ENCODE peak calls at places on chromosome 11, in four cellular contexts. One of them, this sample, is unnamed.

GRCh38 chr11:26286472-26287066 is 45.4 kb upstream of the ANO3 start:
- DNase-seq in HepG2: peak; percentile 2
- DNase-seq in GM12878: no peak
- DNase-seq in K562: no peak
- DNase-seq in this sample: peak; percentile 38

GRCh38 chr11:80146231-80146630 is 705.4 kb upstream of the TENM4 start:
- DNase-seq in HepG2: no peak
- DNase-seq in GM12878: no peak
- DNase-seq in K562: no peak
- DNase-seq in this sample: no peak

GRCh38 chr11:16191852-16192240 is 164.5 kb downstream of the SOX6 start:
- DNase-seq in HepG2: no peak
- DNase-seq in GM12878: no peak
- DNase-seq in K562: no peak
- DNase-seq in this sample: no peak

GRCh38 chr11:71582309-71582895 is at the start of gene KRTAP5-11:
- DNase-seq in HepG2: no peak
- DNase-seq in GM12878: no peak
- DNase-seq in K562: no peak
- DNase-seq in this sample: no peak

GRCh38 chr11:116871248-116871647 is 33.8 kb upstream of the APOA1 start:
- DNase-seq in HepG2: no peak
- DNase-seq in GM12878: no peak
- DNase-seq in K562: no peak
- DNase-seq in this sample: no peak

GRCh38 chr11:71979094-71979493 is 19.6 kb upstream of the IL18BP start:
- DNase-seq in HepG2: no peak
- DNase-seq in GM12878: no peak
- DNase-seq in K562: no peak
- DNase-seq in this sample: no peak

GRCh38 chr11:108872781-108873291 is 208.0 kb downstream of the DDX10 start:
- DNase-seq in HepG2: no peak
- DNase-seq in GM12878: no peak
- DNase-seq in K562: no peak
- DNase-seq in this sample: no peak

GRCh38 chr11:44264126-44264749 is 45.7 kb downstream of the ALX4 start:
- DNase-seq in HepG2: no peak
- DNase-seq in GM12878: no peak
- DNase-seq in K562: peak; percentile 27
- DNase-seq in this sample: no peak

GRCh38 chr11:18720086-18720810 is 5.7 kb downstream of the IGSF22 start:
- DNase-seq in HepG2: no peak
- DNase-seq in GM12878: no peak
- DNase-seq in K562: no peak
- DNase-seq in this sample: no peak

GRCh38 chr11:130145975-130146776 is 13.4 kb upstream of the ST14 start:
- DNase-seq in HepG2: peak; percentile 65
- DNase-seq in GM12878: no peak
- DNase-seq in K562: no peak
- DNase-seq in this sample: no peak

GRCh38 chr11:978073-978720 is 52.5 kb downstream of the AP2A2 start:
- DNase-seq in HepG2: no peak
- DNase-seq in GM12878: no peak
- DNase-seq in K562: no peak
- DNase-seq in this sample: no peak

GRCh38 chr11:20156280-20156875 is 3.9 kb downstream of the DBX1 start:
- DNase-seq in HepG2: no peak
- DNase-seq in GM12878: no peak
- DNase-seq in K562: peak; percentile 19
- DNase-seq in this sample: no peak

GRCh38 chr11:43521471-43521870 is 159.1 kb upstream of the HSD17B12 start:
- DNase-seq in HepG2: no peak
- DNase-seq in GM12878: no peak
- DNase-seq in K562: no peak
- DNase-seq in this sample: no peak

GRCh38 chr11:66373261-66373660 is 1.7 kb upstream of the SLC29A2 start:
- DNase-seq in HepG2: no peak
- DNase-seq in GM12878: no peak
- DNase-seq in K562: no peak
- DNase-seq in this sample: peak; percentile 4

GRCh38 chr11:116535954-116536353 is 236.8 kb downstream of the BUD13 start:
- DNase-seq in HepG2: no peak
- DNase-seq in GM12878: no peak
- DNase-seq in K562: no peak
- DNase-seq in this sample: no peak

GRCh38 chr11:69535928-69536327 is 54.5 kb downstream of the LINC01488 start:
- DNase-seq in HepG2: no peak
- DNase-seq in GM12878: no peak
- DNase-seq in K562: no peak
- DNase-seq in this sample: no peak

GRCh38 chr11:27599217-27599616 is 92.6 kb upstream of the LIN7C start:
- DNase-seq in HepG2: no peak
- DNase-seq in GM12878: no peak
- DNase-seq in K562: no peak
- DNase-seq in this sample: no peak

GRCh38 chr11:116499396-116500001 is 273.3 kb downstream of the BUD13 start:
- DNase-seq in HepG2: peak; percentile 78
- DNase-seq in GM12878: no peak
- DNase-seq in K562: peak; percentile 72
- DNase-seq in this sample: peak; percentile 83

GRCh38 chr11:1153951-1154487 is 3.7 kb upstream of the MUC5AC start:
- DNase-seq in HepG2: peak; percentile 61
- DNase-seq in GM12878: no peak
- DNase-seq in K562: peak; percentile 55
- DNase-seq in this sample: no peak

GRCh38 chr11:89456681-89457080 is 34.5 kb downstream of the NOX4 start:
- DNase-seq in HepG2: no peak
- DNase-seq in GM12878: no peak
- DNase-seq in K562: no peak
- DNase-seq in this sample: no peak

GRCh38 chr11:91394718-91395414 is 829.8 kb upstream of the FAT3 start:
- DNase-seq in HepG2: peak; percentile 65
- DNase-seq in GM12878: no peak
- DNase-seq in K562: no peak
- DNase-seq in this sample: no peak

GRCh38 chr11:100981196-100981824 is 148.3 kb downstream of the PGR start:
- DNase-seq in HepG2: no peak
- DNase-seq in GM12878: no peak
- DNase-seq in K562: no peak
- DNase-seq in this sample: no peak

GRCh38 chr11:27910186-27910941 is 197.6 kb downstream of the KIF18A start:
- DNase-seq in HepG2: no peak
- DNase-seq in GM12878: no peak
- DNase-seq in K562: no peak
- DNase-seq in this sample: no peak

GRCh38 chr11:129785383-129786111 is 30.1 kb upstream of the TMEM45B start:
- DNase-seq in HepG2: peak; percentile 41
- DNase-seq in GM12878: no peak
- DNase-seq in K562: no peak
- DNase-seq in this sample: peak; percentile 13

GRCh38 chr11:64219354-64219684 is 6.7 kb downstream of the TRPT1 start:
- DNase-seq in HepG2: no peak
- DNase-seq in GM12878: no peak
- DNase-seq in K562: no peak
- DNase-seq in this sample: no peak

GRCh38 chr11:130520231-130520630 is 71.8 kb downstream of the ADAMTS15 start:
- DNase-seq in HepG2: no peak
- DNase-seq in GM12878: no peak
- DNase-seq in K562: no peak
- DNase-seq in this sample: no peak

GRCh38 chr11:48006301-48006992 is 26.1 kb downstream of the PTPRJ start:
- DNase-seq in HepG2: no peak
- DNase-seq in GM12878: peak; percentile 73
- DNase-seq in K562: peak; percentile 64
- DNase-seq in this sample: no peak

GRCh38 chr11:131198646-131199285 is 171.6 kb upstream of the NTM start:
- DNase-seq in HepG2: no peak
- DNase-seq in GM12878: no peak
- DNase-seq in K562: no peak
- DNase-seq in this sample: no peak

GRCh38 chr11:120079750-120080610 is 57.9 kb downstream of the TRIM29 start:
- DNase-seq in HepG2: peak; percentile 34
- DNase-seq in GM12878: no peak
- DNase-seq in K562: peak; percentile 50
- DNase-seq in this sample: peak; percentile 41

GRCh38 chr11:59225017-59225416 is 12.3 kb upstream of the MPEG1 start:
- DNase-seq in HepG2: no peak
- DNase-seq in GM12878: no peak
- DNase-seq in K562: no peak
- DNase-seq in this sample: no peak

GRCh38 chr11:763073-763463 is 14.2 kb downstream of the GATD1 start:
- DNase-seq in HepG2: no peak
- DNase-seq in GM12878: no peak
- DNase-seq in K562: peak; percentile 73
- DNase-seq in this sample: no peak

GRCh38 chr11:12274056-12274455 is 103.3 kb upstream of the PARVA start:
- DNase-seq in HepG2: no peak
- DNase-seq in GM12878: no peak
- DNase-seq in K562: no peak
- DNase-seq in this sample: no peak

GRCh38 chr11:1228921-1229451 is 6.1 kb downstream of the MUC5B start:
- DNase-seq in HepG2: no peak
- DNase-seq in GM12878: no peak
- DNase-seq in K562: peak; percentile 8
- DNase-seq in this sample: no peak

GRCh38 chr11:130582994-130583393 is 134.5 kb downstream of the ADAMTS15 start:
- DNase-seq in HepG2: no peak
- DNase-seq in GM12878: no peak
- DNase-seq in K562: no peak
- DNase-seq in this sample: no peak

GRCh38 chr11:111081021-111081511 is 164.5 kb upstream of the POU2AF2 start:
- DNase-seq in HepG2: no peak
- DNase-seq in GM12878: no peak
- DNase-seq in K562: no peak
- DNase-seq in this sample: no peak

GRCh38 chr11:106880121-106880520 is 138.2 kb downstream of the GUCY1A2 start:
- DNase-seq in HepG2: no peak
- DNase-seq in GM12878: no peak
- DNase-seq in K562: no peak
- DNase-seq in this sample: no peak

DNA sequence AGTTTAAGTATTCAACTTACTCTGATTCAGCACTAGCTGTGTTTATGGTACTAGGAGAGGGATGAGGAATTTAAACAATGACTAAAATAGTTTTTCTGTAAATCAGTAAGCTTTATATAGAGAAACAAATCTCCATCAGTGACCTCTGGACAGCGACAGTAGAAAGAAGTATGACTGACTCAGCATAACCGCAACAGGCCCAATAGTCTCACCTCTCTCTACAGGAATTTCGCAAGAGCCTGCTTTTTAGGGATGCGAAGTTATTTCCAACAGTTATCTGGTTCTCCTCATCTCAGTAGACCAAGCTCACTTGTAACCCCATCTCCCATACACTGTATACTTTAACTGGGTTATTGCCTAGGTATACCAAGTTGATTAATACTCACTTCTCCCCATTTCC is 770.5 kb upstream of the CCDC90B start:
- DNase-seq in HepG2: no peak
- DNase-seq in GM12878: no peak
- DNase-seq in K562: no peak
- DNase-seq in this sample: no peak
- TF ChIP-seq BHLHE40 in HepG2: no peak
- TF ChIP-seq BHLHE40 in GM12878: no peak
- TF ChIP-seq BHLHE40 in K562: no peak
- TF ChIP-seq BHLHE40 in this sample: no peak

DNA sequence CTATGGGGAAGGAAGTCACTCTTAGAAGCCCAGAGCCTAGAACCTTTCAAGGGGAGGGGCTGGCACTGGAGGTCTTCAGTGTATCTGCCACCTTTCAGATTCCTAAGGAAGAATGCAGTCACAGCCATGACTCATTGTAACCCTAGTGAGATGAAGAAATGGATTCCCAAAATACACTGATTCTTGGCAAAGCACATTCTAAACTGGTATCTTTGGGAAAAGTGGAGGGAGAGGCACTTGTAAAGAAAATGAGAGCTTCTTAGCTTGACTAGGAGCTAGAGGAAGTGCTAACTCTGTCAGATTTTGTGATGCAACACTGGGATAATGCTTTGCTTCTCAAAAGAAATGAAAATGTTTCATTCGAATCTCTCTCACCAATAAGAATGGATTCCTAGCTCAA is 14.4 kb downstream of the NRIP3 start:
- DNase-seq in HepG2: no peak
- DNase-seq in GM12878: no peak
- DNase-seq in K562: no peak
- DNase-seq in this sample: no peak
- TF ChIP-seq SP1 in HepG2: no peak
- TF ChIP-seq SP1 in GM12878: no peak
- TF ChIP-seq SP1 in K562: no peak
- TF ChIP-seq SP1 in this sample: no peak

GRCh38 chr11:57224537-57224936 is 12.5 kb downstream of the APLNR start:
- DNase-seq in HepG2: no peak
- DNase-seq in GM12878: no peak
- DNase-seq in K562: no peak
- DNase-seq in this sample: no peak
- TF ChIP-seq BHLHE40 in HepG2: no peak
- TF ChIP-seq BHLHE40 in GM12878: no peak
- TF ChIP-seq BHLHE40 in K562: no peak
- TF ChIP-seq BHLHE40 in this sample: no peak

DNA sequence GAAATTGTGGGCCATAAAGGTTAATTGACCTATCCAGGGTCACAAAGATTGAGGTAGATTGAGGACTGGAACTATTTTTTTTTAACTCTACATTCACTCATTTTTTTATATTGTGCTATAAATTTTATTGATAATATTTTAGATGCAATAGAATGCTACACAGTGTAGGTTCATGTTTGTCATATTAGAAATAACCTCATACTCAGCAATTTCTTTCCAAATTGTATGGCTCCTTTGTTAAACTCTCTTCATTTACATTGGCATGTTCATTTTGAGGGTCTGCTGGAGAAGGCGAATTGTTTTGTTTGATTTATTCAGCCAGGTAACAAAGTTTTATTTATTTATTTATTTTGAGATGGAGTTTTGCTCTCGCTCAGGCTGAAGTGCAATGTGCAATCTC is 44.6 kb downstream of the UVRAG start:
- DNase-seq in HepG2: no peak
- DNase-seq in GM12878: no peak
- DNase-seq in K562: no peak
- DNase-seq in this sample: no peak
- TF ChIP-seq SP1 in HepG2: no peak
- TF ChIP-seq SP1 in GM12878: no peak
- TF ChIP-seq SP1 in K562: no peak
- TF ChIP-seq SP1 in this sample: no peak

GRCh38 chr11:133987221-133987620 is 30.5 kb upstream of the IGSF9B start:
- DNase-seq in HepG2: no peak
- DNase-seq in GM12878: no peak
- DNase-seq in K562: no peak
- DNase-seq in this sample: no peak
- TF ChIP-seq BHLHE40 in HepG2: no peak
- TF ChIP-seq BHLHE40 in GM12878: no peak
- TF ChIP-seq BHLHE40 in K562: no peak
- TF ChIP-seq BHLHE40 in this sample: no peak

DNA sequence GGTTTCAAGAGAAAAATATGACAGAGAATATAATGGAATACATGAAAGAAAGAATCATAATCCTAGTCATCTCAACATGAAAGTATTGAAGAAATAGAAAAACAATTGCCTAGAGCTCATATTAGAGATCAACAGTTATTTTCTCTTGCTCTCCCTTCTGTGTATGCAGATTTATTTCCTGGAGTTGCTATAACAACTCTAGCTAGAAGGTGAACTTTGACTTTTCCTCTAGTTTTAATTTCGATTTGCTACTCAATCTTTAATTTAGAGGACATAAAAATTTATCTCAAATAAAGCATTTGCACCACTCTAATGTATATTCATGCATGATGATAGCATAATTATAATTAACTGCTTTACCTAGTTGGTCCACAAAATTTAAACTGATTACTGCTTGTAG is 84.6 kb upstream of the PICALM start:
- DNase-seq in HepG2: no peak
- DNase-seq in GM12878: no peak
- DNase-seq in K562: no peak
- DNase-seq in this sample: no peak
- TF ChIP-seq SP1 in HepG2: no peak
- TF ChIP-seq SP1 in GM12878: no peak
- TF ChIP-seq SP1 in K562: no peak
- TF ChIP-seq SP1 in this sample: no peak